ENCODE peak calls at places on chromosomes 12 and 14, in five cellular contexts. T is GM12878, V is HepG2, U is K562, I is SK-N-SH. P is an unnamed sample.

GRCh38 chr14:93003945-93004698 is 81.2 kb downstream of the CHGA start:
- DNase-seq in T (no peak), V (no peak), U (no peak), I (peak; percentile 71), P (no peak)

GRCh38 chr14:56144176-56144575 is 26.0 kb downstream of the PELI2 start:
- DNase-seq in T (no peak), V (no peak), U (no peak), I (no peak), P (no peak)

GRCh38 chr14:68589447-68590232 is 203.2 kb downstream of the ZFP36L1 start:
- DNase-seq in T (no peak), V (no peak), U (no peak), I (peak; percentile 52), P (no peak)

GRCh38 chr14:41642402-41643195 is 35.9 kb downstream of the LRFN5 start:
- DNase-seq in T (no peak), V (no peak), U (no peak), I (no peak), P (no peak)

GRCh38 chr12:32650508-32650907 is 28.6 kb upstream of the DNM1L start:
- DNase-seq in T (no peak), V (no peak), U (no peak), I (no peak), P (no peak)

GRCh38 chr12:6958609-6959375 is 7.6 kb downstream of the PTPN6 start:
- DNase-seq in T (no peak), V (no peak), U (no peak), I (peak; percentile 16), P (no peak)

GRCh38 chr14:53953002-53953827 is 3.4 kb downstream of the BMP4 start:
- DNase-seq in T (no peak), V (peak; percentile 69), U (peak; percentile 23), I (peak; percentile 75), P (peak; percentile 86)

GRCh38 chr12:81610955-81611889 is 147.9 kb downstream of the PPFIA2 start:
- DNase-seq in T (no peak), V (peak; percentile 28), U (no peak), I (peak; percentile 15), P (peak; percentile 12)

GRCh38 chr12:47838286-47838931 is 18.7 kb upstream of the HDAC7 start:
- DNase-seq in T (no peak), V (peak; percentile 26), U (peak; percentile 74), I (peak; percentile 82), P (peak; percentile 72)

GRCh38 chr12:57270966-57271470 is 20.0 kb upstream of the STAC3 start:
- DNase-seq in T (no peak), V (peak; percentile 12), U (peak; percentile 29), I (no peak), P (no peak)

GRCh38 chr14:103057372-103058208 is at the start of gene CDC42BPB:
- DNase-seq in T (no peak), V (peak; percentile 66), U (peak; percentile 88), I (peak; percentile 98), P (peak; percentile 94)

GRCh38 chr12:29552324-29552927 is 54.9 kb upstream of the OVCH1 start:
- DNase-seq in T (no peak), V (peak; percentile 25), U (peak; percentile 62), I (peak; percentile 60), P (peak; percentile 69)

GRCh38 chr12:56894698-56895368 is 39.4 kb downstream of the SDR9C7 start:
- DNase-seq in T (no peak), V (no peak), U (no peak), I (no peak), P (no peak)

GRCh38 chr12:30110970-30111586 is 327.3 kb upstream of the TMTC1 start:
- DNase-seq in T (no peak), V (no peak), U (no peak), I (peak; percentile 19), P (no peak)

GRCh38 chr12:86349196-86349595 is 93.0 kb upstream of the MGAT4C start:
- DNase-seq in T (no peak), V (no peak), U (no peak), I (peak; percentile 1), P (no peak)

GRCh38 chr12:26402648-26403047 is 207.3 kb downstream of the SSPN start:
- DNase-seq in T (no peak), V (peak; percentile 7), U (no peak), I (no peak), P (no peak)

GRCh38 chr14:45066667-45067066 is 17.2 kb upstream of the PRPF39 start:
- DNase-seq in T (no peak), V (no peak), U (no peak), I (no peak), P (no peak)

GRCh38 chr12:47022296-47022695 is 57.1 kb upstream of the PCED1B start:
- DNase-seq in T (no peak), V (no peak), U (no peak), I (no peak), P (no peak)

GRCh38 chr14:74663884-74664283 is 49.0 kb downstream of the AREL1 start:
- DNase-seq in T (no peak), V (no peak), U (no peak), I (no peak), P (no peak)

GRCh38 chr12:125089083-125089482 is 23.8 kb downstream of the AACS start:
- DNase-seq in T (no peak), V (no peak), U (peak; percentile 52), I (no peak), P (peak; percentile 22)

GRCh38 chr14:64704145-64704742 is at the start of gene PLEKHG3:
- DNase-seq in T (no peak), V (peak; percentile 59), U (peak; percentile 50), I (peak; percentile 91), P (peak; percentile 80)

GRCh38 chr12:116389990-116390655 is 112.6 kb upstream of the MED13L start:
- DNase-seq in T (no peak), V (no peak), U (no peak), I (no peak), P (no peak)

GRCh38 chr12:108193922-108194321 is 64.8 kb downstream of the WSCD2 start:
- DNase-seq in T (no peak), V (peak; percentile 9), U (peak; percentile 69), I (peak; percentile 69), P (peak; percentile 56)
- TF ChIP-seq FOXM1 in T (no peak), V (no peak), U (no peak), I (no peak), P (no peak)

GRCh38 chr12:107632246-107632645 is 53.4 kb upstream of the PWP1 start:
- DNase-seq in T (no peak), V (peak; percentile 4), U (no peak), I (no peak), P (no peak)

GRCh38 chr12:107635139-107635538 is 50.5 kb upstream of the PWP1 start:
- DNase-seq in T (no peak), V (no peak), U (no peak), I (no peak), P (no peak)

GRCh38 chr12:107631715-107632114 is 53.9 kb upstream of the PWP1 start:
- DNase-seq in T (no peak), V (peak; percentile 74), U (no peak), I (no peak), P (no peak)

DNA sequence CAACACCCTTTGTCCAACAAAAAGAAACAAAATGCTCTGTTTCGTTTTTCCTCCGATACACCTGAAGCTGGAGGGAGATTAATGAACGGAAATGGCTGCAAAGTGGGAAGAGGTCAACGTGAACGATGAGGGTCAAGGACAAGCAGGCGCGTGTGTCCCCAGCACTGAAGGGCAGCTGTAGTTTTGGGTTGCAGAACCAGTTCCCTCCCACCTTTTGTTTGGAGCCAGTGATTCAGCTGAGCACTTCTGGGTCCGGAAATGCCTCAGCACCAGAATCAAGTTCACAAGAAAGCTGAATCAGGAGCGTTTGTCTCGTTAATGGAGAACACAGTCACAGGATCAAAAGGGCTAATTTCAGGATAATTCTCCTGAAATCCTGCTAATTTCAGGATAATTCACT is 51.1 kb upstream of the PWP1 start:
- DNase-seq in T (no peak), V (no peak), U (no peak), I (no peak), P (no peak)
- TF ChIP-seq FOXM1 in T (no peak), V (no peak), U (no peak), I (no peak), P (no peak)

DNA sequence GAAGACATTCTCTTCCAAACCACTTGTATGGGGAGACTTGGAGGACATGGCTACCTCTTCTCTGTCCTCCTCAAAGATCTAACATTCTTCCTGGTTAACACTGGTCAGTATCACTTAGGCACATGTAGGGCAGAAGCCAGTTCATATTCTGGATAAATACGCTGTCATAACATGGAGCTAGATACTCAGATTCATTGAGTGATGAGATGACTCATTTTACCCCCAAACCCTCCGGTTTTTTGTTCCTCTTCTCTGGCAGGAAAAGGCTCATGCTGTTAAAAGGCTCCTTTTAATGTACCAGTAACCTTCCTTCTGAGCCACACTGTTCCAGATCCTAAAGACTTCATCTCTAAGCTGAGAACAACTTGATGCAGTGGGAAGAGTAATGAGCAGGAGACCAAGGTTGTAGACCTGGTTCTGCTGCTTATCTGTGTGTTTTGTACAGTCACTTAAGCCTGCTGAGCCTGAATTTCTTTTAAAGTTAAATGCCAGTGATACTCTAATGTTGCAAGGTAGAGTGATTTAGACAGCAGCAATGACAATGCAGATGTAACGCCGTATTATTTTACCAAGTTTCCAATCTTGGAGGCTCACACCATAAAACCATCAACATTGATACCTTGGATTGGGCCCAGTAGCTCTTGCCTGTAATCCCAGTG is 57.3 kb upstream of the ELK3 start:
- DNase-seq in T (no peak), V (no peak), U (no peak), I (no peak), P (no peak)
- TF ChIP-seq FOXM1 in T (no peak), V (no peak), U (no peak), I (no peak), P (no peak)

DNA sequence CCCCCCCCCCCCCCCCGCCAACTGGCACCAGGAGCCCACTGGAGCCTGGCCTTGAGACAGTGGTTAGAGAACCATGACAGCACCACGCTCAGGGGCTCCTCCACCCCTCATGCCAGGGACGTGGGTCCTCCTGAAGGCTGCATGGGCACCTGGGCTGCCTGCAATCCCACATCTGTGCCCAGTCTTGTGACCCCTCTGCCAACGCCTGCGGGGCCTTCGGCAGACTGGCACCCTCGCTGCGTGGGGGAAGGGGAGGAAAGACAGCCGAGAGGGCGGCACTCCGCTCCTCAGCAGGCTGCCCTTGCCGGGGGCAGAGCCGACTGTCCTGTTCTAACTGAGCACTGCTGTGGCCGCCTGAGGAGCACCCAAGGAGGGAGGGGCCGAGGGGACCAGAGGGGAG is 6.0 kb downstream of the LRTM2 start:
- DNase-seq in T (no peak), V (no peak), U (no peak), I (no peak), P (no peak)
- TF ChIP-seq FOXM1 in T (no peak), V (no peak), U (no peak), I (no peak), P (no peak)

GRCh38 chr12:121894633-121895032 is 6.0 kb downstream of the PSMD9 start:
- DNase-seq in T (no peak), V (peak; percentile 78), U (no peak), I (peak; percentile 49), P (no peak)
- TF ChIP-seq FOXM1 in T (no peak), V (no peak), U (no peak), I (no peak), P (no peak)

DNA sequence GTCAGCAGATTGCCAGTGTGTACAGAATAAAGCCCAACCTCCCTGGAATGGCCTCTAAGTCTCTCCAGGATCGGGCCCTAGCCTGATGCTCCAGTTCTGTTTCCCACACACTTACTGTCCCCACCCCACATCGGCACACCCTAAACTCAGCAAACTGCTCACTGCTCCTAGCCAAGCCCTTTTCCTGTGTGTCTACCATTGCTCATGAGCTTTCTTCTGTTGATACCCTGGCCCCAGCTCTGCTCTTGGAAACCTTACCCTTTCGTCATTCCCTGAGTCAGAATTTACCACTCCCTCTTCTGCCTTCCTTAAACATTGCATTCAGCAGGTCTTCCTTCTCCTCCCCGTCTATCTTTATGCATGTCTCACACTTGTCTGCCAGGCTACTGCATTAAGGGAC is 158.9 kb downstream of the TMX1 start:
- DNase-seq in T (no peak), V (no peak), U (no peak), I (no peak), P (no peak)
- TF ChIP-seq FOXM1 in T (no peak), V (no peak), U (no peak), I (no peak), P (no peak)